ENCODE peak calls at places on chromosomes 4 and X, in six cellular contexts. One of them, this sample, is unnamed.

GRCh38 chr4:8739820-8740665 is 131.6 kb downstream of the HMX1 start:
- DNase-seq in suprapubic skin: no peak
- DNase-seq in transverse colon: no peak
- DNase-seq in sigmoid colon: peak
- DNase-seq in H1: no peak
- DNase-seq in K562: no peak
- DNase-seq in this sample: no peak

GRCh38 chrX:115344885-115345653 is 55.6 kb downstream of the LUZP4 start:
- DNase-seq in suprapubic skin: peak
- DNase-seq in transverse colon: peak
- DNase-seq in sigmoid colon: peak
- DNase-seq in H1: peak
- DNase-seq in K562: no peak
- DNase-seq in this sample: peak

GRCh38 chrX:119155416-119156035 is 27.9 kb upstream of the KIAA1210 start:
- DNase-seq in suprapubic skin: no peak
- DNase-seq in transverse colon: peak
- DNase-seq in sigmoid colon: no peak
- DNase-seq in H1: no peak
- DNase-seq in K562: no peak
- DNase-seq in this sample: no peak

GRCh38 chr4:37717575-37717974 is 31.4 kb upstream of the RELL1 start:
- DNase-seq in suprapubic skin: no peak
- DNase-seq in transverse colon: no peak
- DNase-seq in sigmoid colon: no peak
- DNase-seq in H1: no peak
- DNase-seq in K562: no peak
- DNase-seq in this sample: no peak

GRCh38 chr4:7761720-7762119 is 177.9 kb downstream of the AFAP1 start:
- DNase-seq in suprapubic skin: peak
- DNase-seq in transverse colon: peak
- DNase-seq in sigmoid colon: peak
- DNase-seq in H1: peak
- DNase-seq in K562: peak
- DNase-seq in this sample: peak

GRCh38 chr4:51835079-51835478 is 7.9 kb upstream of the DCUN1D4 start:
- DNase-seq in suprapubic skin: no peak
- DNase-seq in transverse colon: no peak
- DNase-seq in sigmoid colon: no peak
- DNase-seq in H1: no peak
- DNase-seq in K562: no peak
- DNase-seq in this sample: no peak

GRCh38 chr4:8192748-8193738 is 6.0 kb upstream of the SH3TC1 start:
- DNase-seq in suprapubic skin: no peak
- DNase-seq in transverse colon: peak
- DNase-seq in sigmoid colon: no peak
- DNase-seq in H1: no peak
- DNase-seq in K562: no peak
- DNase-seq in this sample: peak

GRCh38 chrX:40444798-40445496 is 135.8 kb upstream of the ATP6AP2 start:
- DNase-seq in suprapubic skin: no peak
- DNase-seq in transverse colon: no peak
- DNase-seq in sigmoid colon: no peak
- DNase-seq in H1: no peak
- DNase-seq in K562: no peak
- DNase-seq in this sample: no peak

GRCh38 chr4:142572076-142572475 is 274.0 kb downstream of the INPP4B start:
- DNase-seq in suprapubic skin: no peak
- DNase-seq in transverse colon: no peak
- DNase-seq in sigmoid colon: no peak
- DNase-seq in H1: no peak
- DNase-seq in K562: no peak
- DNase-seq in this sample: no peak

GRCh38 chrX:71990518-71990917 is 79.9 kb downstream of the NHSL2 start:
- DNase-seq in suprapubic skin: no peak
- DNase-seq in transverse colon: no peak
- DNase-seq in sigmoid colon: no peak
- DNase-seq in H1: no peak
- DNase-seq in K562: no peak
- DNase-seq in this sample: no peak

GRCh38 chr4:47532658-47533057 is 47.6 kb downstream of the ATP10D start:
- DNase-seq in suprapubic skin: no peak
- DNase-seq in transverse colon: no peak
- DNase-seq in sigmoid colon: no peak
- DNase-seq in H1: no peak
- DNase-seq in K562: no peak
- DNase-seq in this sample: no peak

GRCh38 chrX:585115-585808 is 45.3 kb upstream of the SHOX start:
- DNase-seq in suprapubic skin: no peak
- DNase-seq in transverse colon: no peak
- DNase-seq in sigmoid colon: no peak
- DNase-seq in H1: no peak
- DNase-seq in K562: no peak
- DNase-seq in this sample: no peak

GRCh38 chrX:151710457-151710856 is 5.4 kb upstream of the FATE1 start:
- DNase-seq in suprapubic skin: no peak
- DNase-seq in transverse colon: no peak
- DNase-seq in sigmoid colon: no peak
- DNase-seq in H1: no peak
- DNase-seq in K562: no peak
- DNase-seq in this sample: no peak

GRCh38 chr4:48432017-48432416 is 51.1 kb upstream of the SLC10A4 start:
- DNase-seq in suprapubic skin: no peak
- DNase-seq in transverse colon: no peak
- DNase-seq in sigmoid colon: no peak
- DNase-seq in H1: no peak
- DNase-seq in K562: no peak
- DNase-seq in this sample: no peak

GRCh38 chrX:50723006-50723405 is 91.0 kb downstream of the SHROOM4 start:
- DNase-seq in suprapubic skin: no peak
- DNase-seq in transverse colon: no peak
- DNase-seq in sigmoid colon: no peak
- DNase-seq in H1: no peak
- DNase-seq in K562: no peak
- DNase-seq in this sample: no peak

GRCh38 chr4:114384629-114385028 is 214.0 kb upstream of the UGT8 start:
- DNase-seq in suprapubic skin: no peak
- DNase-seq in transverse colon: no peak
- DNase-seq in sigmoid colon: no peak
- DNase-seq in H1: no peak
- DNase-seq in K562: no peak
- DNase-seq in this sample: no peak

GRCh38 chr4:188822698-188823097 is 683.5 kb downstream of the TRIML1 start:
- DNase-seq in suprapubic skin: no peak
- DNase-seq in transverse colon: no peak
- DNase-seq in sigmoid colon: no peak
- DNase-seq in H1: peak
- DNase-seq in K562: no peak
- DNase-seq in this sample: no peak

GRCh38 chr4:15198070-15198727 is 195.9 kb downstream of the CPEB2 start:
- DNase-seq in suprapubic skin: no peak
- DNase-seq in transverse colon: no peak
- DNase-seq in sigmoid colon: no peak
- DNase-seq in H1: no peak
- DNase-seq in K562: no peak
- DNase-seq in this sample: no peak

GRCh38 chrX:150547511-150548115 is 20.8 kb upstream of the MTM1 start:
- DNase-seq in suprapubic skin: peak
- DNase-seq in transverse colon: peak
- DNase-seq in sigmoid colon: peak
- DNase-seq in H1: no peak
- DNase-seq in K562: peak
- DNase-seq in this sample: peak

GRCh38 chrX:139844163-139844562 is 88.7 kb downstream of the ATP11C start:
- DNase-seq in suprapubic skin: no peak
- DNase-seq in transverse colon: no peak
- DNase-seq in sigmoid colon: no peak
- DNase-seq in H1: no peak
- DNase-seq in K562: no peak
- DNase-seq in this sample: no peak

GRCh38 chr4:147157860-147158701 is 212.4 kb upstream of the TTC29 start:
- DNase-seq in suprapubic skin: no peak
- DNase-seq in transverse colon: peak
- DNase-seq in sigmoid colon: no peak
- DNase-seq in H1: no peak
- DNase-seq in K562: no peak
- DNase-seq in this sample: no peak

GRCh38 chr4:177706916-177707315 is 264.7 kb upstream of the AGA start:
- DNase-seq in suprapubic skin: no peak
- DNase-seq in transverse colon: no peak
- DNase-seq in sigmoid colon: no peak
- DNase-seq in H1: no peak
- DNase-seq in K562: no peak
- DNase-seq in this sample: no peak

GRCh38 chrX:154121961-154122360 is 22.1 kb upstream of the OPN1LW start:
- DNase-seq in suprapubic skin: no peak
- DNase-seq in transverse colon: no peak
- DNase-seq in sigmoid colon: no peak
- DNase-seq in H1: no peak
- DNase-seq in K562: no peak
- DNase-seq in this sample: no peak

DNA sequence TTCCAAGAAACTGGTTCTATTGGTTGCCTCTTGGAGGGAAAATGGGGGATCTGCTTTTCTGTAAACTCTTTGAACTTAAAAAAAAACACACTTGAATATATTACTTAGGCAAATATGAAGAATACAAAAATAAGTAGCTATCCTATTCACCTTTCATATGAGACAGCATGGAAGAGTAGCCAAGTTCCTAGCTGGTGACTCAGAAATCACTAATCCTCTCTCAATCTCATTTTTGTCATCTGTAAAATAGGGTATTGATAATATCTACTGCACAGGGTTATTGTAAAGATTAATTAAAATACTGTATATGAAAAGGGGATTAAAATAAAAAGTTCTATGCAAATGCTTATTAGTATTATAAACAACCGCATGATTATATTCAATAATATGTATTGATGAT is 12.7 kb downstream of the MGARP start:
- DNase-seq in suprapubic skin: no peak
- DNase-seq in transverse colon: no peak
- DNase-seq in sigmoid colon: no peak
- DNase-seq in H1: no peak
- DNase-seq in K562: no peak
- DNase-seq in this sample: no peak
- H3K27ac ChIP-seq in suprapubic skin: no peak
- H3K27ac ChIP-seq in transverse colon: no peak
- H3K27ac ChIP-seq in sigmoid colon: peak
- H3K27ac ChIP-seq in H1: no peak
- H3K27ac ChIP-seq in K562: no peak
- H3K27ac ChIP-seq in this sample: no peak

DNA sequence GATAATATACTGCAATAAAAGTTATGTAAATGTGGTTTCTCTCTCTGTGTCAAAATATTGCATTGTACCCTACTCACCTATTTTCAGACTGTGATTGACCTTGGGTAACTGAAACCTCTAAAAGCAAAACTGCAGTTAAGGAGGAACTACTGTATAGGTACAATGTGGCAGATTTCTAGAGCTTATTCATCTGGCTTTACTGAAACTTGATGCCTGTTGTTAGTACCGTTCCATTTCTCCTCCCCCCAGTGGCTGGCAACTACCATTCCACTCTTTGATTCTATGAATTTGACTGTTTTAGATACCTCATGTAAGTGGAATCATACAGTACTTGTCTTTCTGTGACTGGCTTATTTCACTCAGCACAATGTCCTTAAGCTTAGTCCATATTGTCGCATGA is 61.9 kb downstream of the HOPX start:
- DNase-seq in suprapubic skin: no peak
- DNase-seq in transverse colon: no peak
- DNase-seq in sigmoid colon: no peak
- DNase-seq in H1: no peak
- DNase-seq in K562: no peak
- DNase-seq in this sample: no peak
- TF ChIP-seq CTCF in suprapubic skin: no peak
- TF ChIP-seq CTCF in transverse colon: no peak
- TF ChIP-seq CTCF in sigmoid colon: no peak
- TF ChIP-seq CTCF in H1: no peak
- TF ChIP-seq CTCF in K562: no peak
- TF ChIP-seq CTCF in this sample: no peak

GRCh38 chr4:157425897-157426296 is 205.4 kb downstream of the GRIA2 start:
- DNase-seq in suprapubic skin: no peak
- DNase-seq in transverse colon: no peak
- DNase-seq in sigmoid colon: no peak
- DNase-seq in H1: no peak
- DNase-seq in K562: no peak
- DNase-seq in this sample: no peak

GRCh38 chr4:157421365-157421764 is 200.8 kb downstream of the GRIA2 start:
- DNase-seq in suprapubic skin: no peak
- DNase-seq in transverse colon: no peak
- DNase-seq in sigmoid colon: no peak
- DNase-seq in H1: no peak
- DNase-seq in K562: no peak
- DNase-seq in this sample: no peak

DNA sequence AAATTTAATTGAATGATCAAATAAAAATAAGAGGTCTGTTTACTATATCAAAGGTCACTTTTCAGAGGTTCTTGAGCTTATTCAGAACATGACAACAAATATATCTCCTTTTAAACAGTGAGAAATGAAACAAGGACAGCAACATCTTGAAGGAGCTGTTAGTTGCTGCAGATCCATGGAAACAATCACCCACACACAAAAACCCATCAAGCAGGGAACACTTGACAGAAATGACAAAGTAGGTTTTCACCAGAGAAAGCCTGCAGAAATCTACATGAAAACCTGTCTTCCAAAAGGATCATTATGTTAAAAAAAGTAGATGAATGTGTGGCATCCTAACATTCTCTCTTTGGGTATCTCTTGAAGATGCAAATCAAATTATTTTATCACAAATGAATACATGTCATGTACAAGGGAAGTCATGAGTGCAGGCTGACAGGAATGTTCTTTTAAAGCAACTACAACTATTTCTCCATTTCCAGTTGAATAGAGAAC is 203.0 kb downstream of the GRIA2 start:
- DNase-seq in suprapubic skin: no peak
- DNase-seq in transverse colon: no peak
- DNase-seq in sigmoid colon: no peak
- DNase-seq in H1: no peak
- DNase-seq in K562: no peak
- DNase-seq in this sample: no peak
- TF ChIP-seq EP300 in suprapubic skin: no peak
- TF ChIP-seq EP300 in transverse colon: no peak
- TF ChIP-seq EP300 in sigmoid colon: no peak
- TF ChIP-seq EP300 in H1: no peak
- TF ChIP-seq EP300 in K562: no peak
- TF ChIP-seq EP300 in this sample: no peak

DNA sequence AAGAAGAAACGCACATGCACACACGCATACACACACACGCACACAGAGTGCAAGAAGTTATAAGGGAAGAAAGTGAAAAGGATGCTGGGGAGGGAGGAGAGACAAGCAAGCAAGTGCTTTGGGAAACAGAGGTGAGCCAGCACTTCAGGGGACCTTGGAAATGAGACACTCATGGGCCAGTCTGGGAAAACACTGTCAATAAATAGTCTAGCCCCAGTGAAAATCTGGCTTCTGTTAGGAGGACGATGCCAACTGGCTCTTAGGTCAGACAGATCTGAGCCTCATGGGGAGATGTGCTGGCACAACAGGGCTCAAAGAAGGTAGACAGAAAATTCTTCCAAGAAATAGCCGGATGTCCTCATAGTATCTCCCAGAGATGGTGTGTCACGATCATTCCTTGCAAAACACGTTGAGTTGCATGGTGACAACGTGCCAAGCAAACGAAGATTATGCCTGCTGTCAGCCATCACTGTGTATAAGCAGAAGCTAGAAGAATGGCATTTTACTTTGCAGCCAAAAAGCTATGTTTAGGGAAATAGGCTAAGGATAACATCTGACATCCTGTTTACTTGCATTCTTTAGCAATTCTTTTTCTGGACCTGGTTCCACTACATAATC is 557 bp upstream of the ARHGEF6 start:
- DNase-seq in suprapubic skin: no peak
- DNase-seq in transverse colon: no peak
- DNase-seq in sigmoid colon: no peak
- DNase-seq in H1: no peak
- DNase-seq in K562: no peak
- DNase-seq in this sample: no peak
- H3K27ac ChIP-seq in suprapubic skin: no peak
- H3K27ac ChIP-seq in transverse colon: peak
- H3K27ac ChIP-seq in sigmoid colon: peak
- H3K27ac ChIP-seq in H1: no peak
- H3K27ac ChIP-seq in K562: no peak
- H3K27ac ChIP-seq in this sample: peak

This sample was measured in tibial nerve.